ENCODE peak calls at places on chromosomes 12 and 14, in eight cellular contexts. R, I, L, G, P, K, B and N are unnamed samples.

GRCh38 chr12:103928736-103929050 is 1.5 kb upstream of the HSP90B1 start:
- DNase-seq in R (no peak), L (no peak), P (no peak), G (peak), I (no peak), B (peak), K (no peak), N (no peak)

GRCh38 chr14:66056926-66057552 is 429.1 kb upstream of the CCDC196 start:
- DNase-seq in G (no peak), I (no peak), K (no peak), B (no peak), P (no peak), R (no peak), L (no peak), N (no peak)

GRCh38 chr14:35388656-35389314 is 15.8 kb downstream of the NFKBIA start:
- DNase-seq in K (no peak), G (no peak), B (no peak), L (peak), R (no peak), I (no peak), P (no peak), N (no peak)

GRCh38 chr12:21324551-21324950 is 10.2 kb downstream of the SLCO1A2 start:
- DNase-seq in R (no peak), L (no peak), G (no peak), P (no peak), K (no peak), B (no peak), I (no peak), N (no peak)

GRCh38 chr14:21102472-21103164 is 1.8 kb downstream of the TMEM253 start:
- DNase-seq in G (no peak), K (peak), P (no peak), R (no peak), B (no peak), L (no peak), I (no peak), N (no peak)

GRCh38 chr14:76546426-76547221 is 170.7 kb downstream of the ESRRB start:
- DNase-seq in L (no peak), I (no peak), G (no peak), K (peak), P (peak), R (peak), B (no peak), N (no peak)

GRCh38 chr12:27866382-27867101 is 86.5 kb upstream of the MANSC4 start:
- DNase-seq in R (peak), L (no peak), P (no peak), B (no peak), I (no peak), K (no peak), G (no peak), N (peak)

GRCh38 chr14:67426161-67426560 is 14.2 kb upstream of the PLEK2 start:
- DNase-seq in I (no peak), P (no peak), K (no peak), B (no peak), G (no peak), L (no peak), R (no peak), N (no peak)

GRCh38 chr14:89625988-89626806 is 209.2 kb upstream of the FOXN3 start:
- DNase-seq in I (no peak), R (peak), L (no peak), B (no peak), K (no peak), P (no peak), G (no peak), N (no peak)

GRCh38 chr12:119406322-119406721 is 71.8 kb downstream of the CCDC60 start:
- DNase-seq in R (no peak), I (no peak), L (no peak), B (no peak), G (no peak), K (no peak), P (no peak), N (no peak)

GRCh38 chr12:81222841-81223595 is 145.1 kb downstream of the ACSS3 start:
- DNase-seq in G (no peak), P (no peak), R (no peak), I (no peak), L (no peak), B (no peak), K (no peak), N (peak)

GRCh38 chr14:64410084-64410774 is 22.1 kb downstream of the MTHFD1 start:
- DNase-seq in P (no peak), R (peak), K (peak), G (no peak), B (no peak), I (no peak), L (no peak), N (peak)

GRCh38 chr12:56081393-56082347 is 1.7 kb downstream of the ERBB3 start:
- DNase-seq in P (no peak), G (no peak), R (no peak), K (no peak), L (peak), B (no peak), I (no peak), N (no peak)

GRCh38 chr12:12036901-12037300 is 33.8 kb upstream of the BCL2L14 start:
- DNase-seq in I (no peak), L (no peak), G (no peak), K (peak), B (no peak), P (no peak), R (no peak), N (no peak)

GRCh38 chr12:3365416-3366385 is 125.3 kb upstream of the PRMT8 start:
- DNase-seq in P (no peak), B (peak), K (peak), I (peak), L (no peak), R (peak), G (no peak), N (peak)

GRCh38 chr14:99314623-99315022 is 42.6 kb upstream of the BCL11B start:
- DNase-seq in G (no peak), B (no peak), P (no peak), L (no peak), I (no peak), K (no peak), R (no peak), N (no peak)

GRCh38 chr12:126424696-126425095 is 1359.5 kb downstream of the AACS start:
- DNase-seq in R (no peak), I (no peak), K (no peak), L (no peak), G (no peak), B (no peak), P (no peak), N (no peak)

GRCh38 chr12:805022-805632 is 52.7 kb downstream of the WNK1 start:
- DNase-seq in B (no peak), L (no peak), P (no peak), I (no peak), K (no peak), G (no peak), R (no peak), N (no peak)

GRCh38 chr14:71602524-71602923 is 329.7 kb upstream of the RGS6 start:
- DNase-seq in P (no peak), I (no peak), R (no peak), G (no peak), L (no peak), K (no peak), B (no peak), N (no peak)

GRCh38 chr14:101838476-101838875 is 77.0 kb downstream of the PPP2R5C start:
- DNase-seq in I (no peak), L (no peak), K (no peak), R (no peak), B (no peak), P (no peak), G (no peak), N (no peak)

GRCh38 chr14:99728231-99728920 is 44.3 kb downstream of the CYP46A1 start:
- DNase-seq in L (no peak), I (peak), G (no peak), R (no peak), B (peak), K (peak), P (no peak), N (no peak)

GRCh38 chr14:77849711-77850110 is 49.8 kb downstream of the ADCK1 start:
- DNase-seq in I (no peak), B (no peak), K (no peak), P (peak), L (no peak), R (no peak), G (no peak), N (peak)

GRCh38 chr14:80425686-80426085 is 214.4 kb upstream of the DIO2 start:
- DNase-seq in I (no peak), L (no peak), K (no peak), B (no peak), R (peak), P (peak), G (no peak), N (peak)

GRCh38 chr12:52662093-52663006 is 10.3 kb upstream of the KRT2 start:
- DNase-seq in G (no peak), K (no peak), B (no peak), I (no peak), P (no peak), L (no peak), R (no peak), N (no peak)
- H3K4me3 ChIP-seq in G (no peak), K (no peak), B (no peak), I (no peak), P (no peak), L (no peak), R (no peak), N (no peak)

GRCh38 chr12:115922952-115923564 is 354.4 kb downstream of the MED13L start:
- DNase-seq in P (no peak), L (no peak), R (no peak), B (no peak), G (no peak), I (no peak), K (peak), N (peak)
- TF ChIP-seq CTCF in P (peak), L (no peak), R (no peak), B (no peak), G (no peak), I (no peak), K (peak), N (no peak)

GRCh38 chr12:108638997-108639822 is 5.5 kb upstream of the SELPLG start:
- DNase-seq in P (no peak), L (no peak), I (peak), B (no peak), G (no peak), K (peak), R (no peak), N (no peak)
- H3K4me3 ChIP-seq in P (no peak), L (no peak), I (no peak), B (no peak), G (no peak), K (no peak), R (no peak), N (no peak)

GRCh38 chr12:62598846-62599245 is 132.2 kb downstream of the MON2 start:
- DNase-seq in B (no peak), G (no peak), L (no peak), K (no peak), R (no peak), P (no peak), I (no peak), N (no peak)

GRCh38 chr12:62601765-62602444 is 135.3 kb downstream of the MON2 start:
- DNase-seq in L (no peak), K (no peak), I (no peak), P (no peak), R (no peak), G (no peak), B (no peak), N (no peak)

GRCh38 chr12:62597253-62597652 is 130.6 kb downstream of the MON2 start:
- DNase-seq in P (no peak), L (no peak), I (no peak), K (no peak), G (no peak), B (no peak), R (no peak), N (no peak)

GRCh38 chr12:62602445-62603060 is 135.9 kb downstream of the MON2 start:
- DNase-seq in I (peak), K (peak), G (peak), B (peak), L (peak), P (peak), R (peak), N (peak)

GRCh38 chr12:62600038-62600437 is 133.4 kb downstream of the MON2 start:
- DNase-seq in I (no peak), B (no peak), G (no peak), R (no peak), L (no peak), P (no peak), K (no peak), N (peak)
- TF ChIP-seq CTCF in I (no peak), B (no peak), G (no peak), R (peak), L (no peak), P (peak), K (peak), N (peak)

GRCh38 chr12:53986686-53987180 is 1.8 kb downstream of the HOXC10 start:
- DNase-seq in K (no peak), B (no peak), G (no peak), I (no peak), R (no peak), P (no peak), L (peak), N (no peak)
- H3K4me3 ChIP-seq in K (no peak), B (no peak), G (no peak), I (no peak), R (no peak), P (peak), L (peak), N (peak)

GRCh38 chr14:90758028-90758889 is 58.0 kb downstream of the TTC7B start:
- DNase-seq in G (peak), L (peak), R (peak), I (peak), P (peak), B (peak), K (peak), N (peak)
- TF ChIP-seq CTCF in G (peak), L (peak), R (peak), I (peak), P (peak), B (peak), K (peak), N (peak)

GRCh38 chr14:104925941-104926609 is 1.4 kb downstream of the PLD4 start:
- DNase-seq in K (no peak), G (no peak), R (no peak), B (peak), I (no peak), L (no peak), P (no peak), N (no peak)
- H3K4me3 ChIP-seq in K (no peak), G (no peak), R (no peak), B (no peak), I (no peak), L (no peak), P (no peak), N (no peak)

GRCh38 chr14:23566782-23567185 is 807 bp downstream of the AP1G2 start:
- DNase-seq in K (no peak), B (no peak), G (no peak), I (no peak), L (no peak), P (no peak), R (no peak), N (no peak)

GRCh38 chr14:23568021-23568599 is 519 bp upstream of the AP1G2 start:
- DNase-seq in B (no peak), P (no peak), G (no peak), I (peak), R (no peak), K (no peak), L (no peak), N (no peak)

GRCh38 chr14:23567186-23568020 is at the start of gene AP1G2:
- DNase-seq in I (peak), P (no peak), G (peak), K (peak), B (peak), L (peak), R (peak), N (peak)

GRCh38 chr14:23569443-23570151 is 2.0 kb upstream of the AP1G2 start:
- DNase-seq in I (no peak), L (no peak), K (peak), R (peak), P (no peak), G (no peak), B (peak), N (no peak)

DNA sequence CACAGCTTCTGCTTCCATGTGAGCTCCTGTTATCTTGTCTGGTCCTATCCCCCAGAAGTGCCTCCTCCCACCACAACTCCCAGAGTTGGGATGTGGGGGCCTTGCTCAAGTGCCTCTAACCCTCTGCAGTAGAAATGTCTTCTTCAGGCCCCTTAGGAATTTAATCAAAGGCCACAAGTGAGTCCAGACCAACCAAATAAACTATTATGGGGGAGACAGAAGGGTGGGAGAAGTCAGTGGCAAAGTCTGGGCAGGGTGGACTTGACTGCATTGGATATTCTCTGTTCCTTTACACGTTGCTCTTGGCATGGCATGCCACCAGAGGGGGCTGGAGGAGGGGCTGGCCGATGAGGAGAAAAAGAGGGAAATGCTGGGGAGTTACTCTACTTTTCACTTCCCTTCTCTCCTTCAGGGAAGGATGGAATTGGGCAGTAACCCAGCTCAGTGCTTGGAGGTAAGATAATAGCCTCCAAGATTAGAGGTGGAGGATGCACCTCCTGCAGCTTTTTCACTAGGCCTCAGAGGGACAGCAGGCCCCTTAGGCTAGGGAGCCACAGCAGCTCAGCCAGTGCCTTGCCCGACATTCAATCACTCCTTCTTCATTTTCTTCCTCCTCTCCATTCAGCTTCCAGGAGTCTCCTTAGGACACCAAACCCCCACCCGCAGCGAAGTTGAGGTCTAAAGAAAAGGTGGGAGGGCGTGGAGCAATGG is 1.2 kb upstream of the AP1G2 start:
- DNase-seq in P (no peak), L (no peak), B (peak), G (peak), I (peak), K (peak), R (no peak), N (peak)
- TF ChIP-seq CTCF in P (peak), L (no peak), B (no peak), G (peak), I (no peak), K (peak), R (peak), N (peak)